ENCODE peak calls at places on chromosomes 7 and 10, in seven cellular contexts. L is adrenal gland, K is colonic mucosa, U is neuronal stem cell, R is cardiac muscle cell, E is keratinocyte, P is left ventricle myocardium inferior. B is an unnamed sample.

GRCh38 chr7:24336461-24336860 is 52.5 kb downstream of the NPY start:
- DNase-seq in L (no peak), K (no peak), U (no peak), R (peak; percentile 28), E (no peak), P (no peak), B (no peak)

GRCh38 chr7:16646427-16647081 is 573 bp downstream of the BZW2 start:
- DNase-seq in L (no peak), K (peak; percentile 60), U (no peak), R (peak; percentile 36), E (no peak), P (no peak), B (peak; percentile 51)

GRCh38 chr10:35058134-35058533 is 32.0 kb downstream of the CUL2 start:
- DNase-seq in L (no peak), K (no peak), U (no peak), R (no peak), E (no peak), P (no peak), B (peak; percentile 79)

GRCh38 chr10:33027088-33027487 is 69.1 kb upstream of the ITGB1 start:
- DNase-seq in L (no peak), K (no peak), U (no peak), R (no peak), E (no peak), P (no peak), B (no peak)

GRCh38 chr10:108560488-108560887 is 1362.8 kb downstream of the XPNPEP1 start:
- DNase-seq in L (no peak), K (no peak), U (no peak), R (no peak), E (no peak), P (no peak), B (no peak)

GRCh38 chr10:15224948-15225347 is 56.5 kb upstream of the NMT2 start:
- DNase-seq in L (peak; percentile 25), K (no peak), U (no peak), R (no peak), E (no peak), P (no peak), B (no peak)

GRCh38 chr7:17095951-17096350 is 202.5 kb upstream of the AHR start:
- DNase-seq in L (no peak), K (no peak), U (no peak), R (no peak), E (no peak), P (no peak), B (no peak)

GRCh38 chr7:98628916-98629525 is 11.9 kb downstream of the NPTX2 start:
- DNase-seq in L (no peak), K (no peak), U (peak; percentile 70), R (no peak), E (no peak), P (no peak), B (no peak)

DNA sequence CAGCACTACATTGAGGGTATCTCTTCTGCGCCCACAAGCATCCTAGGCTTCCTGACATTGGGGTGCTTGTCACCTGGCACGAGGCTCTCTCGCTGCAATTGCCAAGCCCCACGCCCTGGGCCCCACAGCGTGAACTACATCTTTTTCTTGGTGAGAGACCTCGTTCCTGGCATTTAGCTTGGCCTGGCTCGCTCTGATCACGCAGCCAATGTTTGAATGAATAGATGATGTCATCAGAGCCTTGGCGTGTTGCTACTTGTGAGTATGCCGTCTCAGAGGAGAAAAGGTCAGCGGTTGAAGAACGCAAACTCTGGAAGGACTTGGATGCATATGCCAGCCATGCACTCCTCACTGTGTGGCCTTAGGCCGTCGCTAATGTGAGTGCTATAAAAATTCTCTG is 150.2 kb upstream of the AUTS2 start:
- DNase-seq in L (no peak), K (no peak), U (no peak), R (no peak), E (no peak), P (no peak), B (no peak)
- H3K27me3 ChIP-seq in L (no peaks in the 10 kb centered on the region), K (no peaks in the 10 kb centered on the region), U (no peaks in the 10 kb centered on the region), R (no peaks in the 10 kb centered on the region), E (no peaks in the 10 kb centered on the region), P (no peaks in the 10 kb centered on the region), B (no peaks in the 10 kb centered on the region)

DNA sequence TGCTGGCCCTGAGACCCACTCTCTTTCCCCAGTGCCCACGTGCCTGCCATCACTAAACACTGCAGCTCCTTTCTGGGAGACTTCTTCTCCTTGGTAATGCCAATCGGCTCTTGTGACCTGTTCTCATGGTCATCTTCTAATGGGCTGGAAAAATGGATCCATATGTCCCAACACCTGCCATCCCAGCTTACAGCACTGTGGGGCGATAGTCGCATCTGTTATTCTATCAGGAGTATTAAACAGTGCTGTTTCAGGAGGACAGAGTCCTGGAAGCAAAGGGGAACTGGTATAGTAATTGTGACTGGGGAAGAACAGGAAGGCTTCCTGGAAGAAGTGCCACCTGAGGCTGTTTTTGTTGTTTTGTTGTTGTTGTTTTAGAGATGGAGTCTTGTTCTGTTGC is 411.2 kb downstream of the GLRX3 start:
- DNase-seq in L (no peak), K (no peak), U (no peak), R (peak; percentile 14), E (no peak), P (no peak), B (no peak)
- H3K4me3 ChIP-seq in L (no peak overlapping the region), K (no peak overlapping the region), U (no peak overlapping the region), R (no peak overlapping the region), E (no peak overlapping the region), P (no peak overlapping the region), B (no peak overlapping the region)

GRCh38 chr10:28553963-28554362 is 21.0 kb downstream of the WAC start:
- DNase-seq in L (no peak), K (no peak), U (no peak), R (no peak), E (no peak), P (no peak), B (no peak)

GRCh38 chr10:28552775-28553174 is 19.9 kb downstream of the WAC start:
- DNase-seq in L (no peak), K (no peak), U (no peak), R (no peak), E (no peak), P (no peak), B (no peak)

GRCh38 chr10:28554952-28555351 is 22.0 kb downstream of the WAC start:
- DNase-seq in L (no peak), K (no peak), U (no peak), R (no peak), E (no peak), P (no peak), B (no peak)

GRCh38 chr10:28556142-28556541 is 23.2 kb downstream of the WAC start:
- DNase-seq in L (no peak), K (no peak), U (no peak), R (no peak), E (no peak), P (no peak), B (no peak)

GRCh38 chr10:28555358-28555757 is 22.4 kb downstream of the WAC start:
- DNase-seq in L (no peak), K (no peak), U (no peak), R (no peak), E (no peak), P (no peak), B (no peak)
- H3K4me1 ChIP-seq in L (peaks cover 83% of the 10 kb centered on the region), K (no peaks in the 10 kb centered on the region), U (peaks cover 12% of the 10 kb centered on the region), R (peaks cover 57% of the 10 kb centered on the region), E (peaks cover 19% of the 10 kb centered on the region), P (peaks cover 99% of the 10 kb centered on the region), B (peaks cover 10% of the 10 kb centered on the region)

GRCh38 chr10:87918254-87918859 is 54.9 kb downstream of the PTEN start:
- DNase-seq in L (no peak), K (no peak), U (no peak), R (no peak), E (no peak), P (no peak), B (no peak)
- H3K27me3 ChIP-seq in L (no peaks in the 10 kb centered on the region), K (no peaks in the 10 kb centered on the region), U (no peaks in the 10 kb centered on the region), R (no peaks in the 10 kb centered on the region), E (no peaks in the 10 kb centered on the region), P (no peaks in the 10 kb centered on the region), B (no peaks in the 10 kb centered on the region)

GRCh38 chr10:114501650-114502049 is 97.3 kb upstream of the AFAP1L2 start:
- DNase-seq in L (no peak), K (no peak), U (no peak), R (no peak), E (no peak), P (no peak), B (no peak)

GRCh38 chr10:114499630-114500190 is 95.4 kb upstream of the AFAP1L2 start:
- DNase-seq in L (no peak), K (peak; percentile 88), U (no peak), R (no peak), E (peak; percentile 95), P (no peak), B (no peak)

GRCh38 chr10:114499120-114499519 is 94.8 kb upstream of the AFAP1L2 start:
- DNase-seq in L (no peak), K (no peak), U (no peak), R (no peak), E (no peak), P (no peak), B (no peak)

GRCh38 chr10:114502071-114502470 is 97.8 kb upstream of the AFAP1L2 start:
- DNase-seq in L (no peak), K (no peak), U (no peak), R (no peak), E (no peak), P (no peak), B (no peak)

DNA sequence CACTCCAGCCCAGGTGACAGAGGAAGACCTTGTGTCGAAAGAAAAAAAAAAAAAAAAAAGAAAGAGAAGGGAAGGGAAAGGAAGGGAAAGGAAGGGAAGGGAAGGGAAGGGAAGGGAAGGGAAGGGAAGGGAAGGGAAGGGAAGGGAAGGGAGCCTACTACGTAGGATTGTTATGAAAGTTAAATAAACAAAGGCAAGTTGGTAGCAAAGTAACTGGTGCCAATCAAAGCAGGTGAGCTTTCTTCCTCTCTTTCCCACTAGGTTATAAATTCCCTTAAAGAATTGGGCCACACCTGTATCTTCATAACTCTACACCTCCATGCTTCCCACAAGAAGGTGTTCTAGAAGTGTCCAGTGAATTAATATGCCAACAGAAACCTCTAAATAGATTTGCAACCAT is 96.3 kb upstream of the AFAP1L2 start:
- DNase-seq in L (no peak), K (no peak), U (no peak), R (no peak), E (no peak), P (no peak), B (no peak)
- H3K4me3 ChIP-seq in L (no peak overlapping the region), K (no peak overlapping the region), U (no peak overlapping the region), R (no peak overlapping the region), E (no peak overlapping the region), P (no peak overlapping the region), B (no peak overlapping the region)